ENCODE peak calls at places on chromosomes 13 and 19, in seven cellular contexts. One of them, this sample, is unnamed.

GRCh38 chr13:97280478-97280877 is 58.3 kb downstream of the MBNL2 start:
- DNase-seq in heart left ventricle: no peak
- DNase-seq in A549: no peak
- DNase-seq in ovary: no peak
- DNase-seq in esophagus muscularis mucosa: no peak
- DNase-seq in esophagus squamous epithelium: no peak
- DNase-seq in IMR-90: no peak
- DNase-seq in this sample: no peak

GRCh38 chr19:36222503-36222902 is 7.6 kb downstream of the ZNF146 start:
- DNase-seq in esophagus muscularis mucosa: no peak
- DNase-seq in ovary: no peak
- DNase-seq in esophagus squamous epithelium: no peak
- DNase-seq in A549: no peak
- DNase-seq in IMR-90: no peak
- DNase-seq in heart left ventricle: no peak
- DNase-seq in this sample: no peak

GRCh38 chr13:37138169-37138568 is 32.7 kb upstream of the CSNK1A1L start:
- DNase-seq in ovary: no peak
- DNase-seq in IMR-90: no peak
- DNase-seq in esophagus muscularis mucosa: no peak
- DNase-seq in heart left ventricle: no peak
- DNase-seq in A549: peak; percentile 4
- DNase-seq in esophagus squamous epithelium: no peak
- DNase-seq in this sample: no peak

GRCh38 chr19:55550321-55550650 is 4.9 kb upstream of the SBK3 start:
- DNase-seq in esophagus muscularis mucosa: no peak
- DNase-seq in esophagus squamous epithelium: no peak
- DNase-seq in heart left ventricle: no peak
- DNase-seq in ovary: no peak
- DNase-seq in IMR-90: no peak
- DNase-seq in A549: no peak
- DNase-seq in this sample: no peak

GRCh38 chr19:5801796-5802616 is 2.9 kb upstream of the NRTN start:
- DNase-seq in esophagus squamous epithelium: no peak
- DNase-seq in esophagus muscularis mucosa: no peak
- DNase-seq in heart left ventricle: no peak
- DNase-seq in IMR-90: peak; percentile 12
- DNase-seq in ovary: no peak
- DNase-seq in A549: peak; percentile 45
- DNase-seq in this sample: no peak

GRCh38 chr13:51961493-51962403 is 49.5 kb downstream of the ATP7B start:
- DNase-seq in A549: no peak
- DNase-seq in heart left ventricle: no peak
- DNase-seq in esophagus squamous epithelium: no peak
- DNase-seq in ovary: no peak
- DNase-seq in esophagus muscularis mucosa: no peak
- DNase-seq in IMR-90: no peak
- DNase-seq in this sample: no peak

GRCh38 chr19:5957132-5957531 is 20.8 kb downstream of the RANBP3 start:
- DNase-seq in heart left ventricle: no peak
- DNase-seq in IMR-90: peak; percentile 62
- DNase-seq in ovary: no peak
- DNase-seq in esophagus squamous epithelium: no peak
- DNase-seq in esophagus muscularis mucosa: no peak
- DNase-seq in A549: no peak
- DNase-seq in this sample: peak; percentile 33

GRCh38 chr19:13122275-13122878 is 4.3 kb downstream of the NACC1 start:
- DNase-seq in A549: no peak
- DNase-seq in IMR-90: no peak
- DNase-seq in heart left ventricle: no peak
- DNase-seq in esophagus squamous epithelium: no peak
- DNase-seq in esophagus muscularis mucosa: no peak
- DNase-seq in ovary: no peak
- DNase-seq in this sample: no peak

GRCh38 chr19:51948979-51949378 is 21.7 kb downstream of the ZNF613 start:
- DNase-seq in A549: no peak
- DNase-seq in esophagus squamous epithelium: no peak
- DNase-seq in ovary: peak; percentile 54
- DNase-seq in IMR-90: peak; percentile 23
- DNase-seq in heart left ventricle: peak; percentile 55
- DNase-seq in esophagus muscularis mucosa: no peak
- DNase-seq in this sample: no peak

GRCh38 chr19:43901395-43902390 is 33.4 kb downstream of the ZNF45 start:
- DNase-seq in A549: peak; percentile 83
- DNase-seq in esophagus squamous epithelium: peak; percentile 4
- DNase-seq in esophagus muscularis mucosa: peak; percentile 92
- DNase-seq in ovary: peak; percentile 76
- DNase-seq in IMR-90: peak; percentile 88
- DNase-seq in heart left ventricle: peak; percentile 89
- DNase-seq in this sample: peak; percentile 56

GRCh38 chr13:30107536-30108136 is 199.7 kb downstream of the KATNAL1 start:
- DNase-seq in esophagus muscularis mucosa: no peak
- DNase-seq in A549: peak; percentile 8
- DNase-seq in ovary: no peak
- DNase-seq in esophagus squamous epithelium: no peak
- DNase-seq in IMR-90: peak; percentile 84
- DNase-seq in heart left ventricle: no peak
- DNase-seq in this sample: peak; percentile 19

DNA sequence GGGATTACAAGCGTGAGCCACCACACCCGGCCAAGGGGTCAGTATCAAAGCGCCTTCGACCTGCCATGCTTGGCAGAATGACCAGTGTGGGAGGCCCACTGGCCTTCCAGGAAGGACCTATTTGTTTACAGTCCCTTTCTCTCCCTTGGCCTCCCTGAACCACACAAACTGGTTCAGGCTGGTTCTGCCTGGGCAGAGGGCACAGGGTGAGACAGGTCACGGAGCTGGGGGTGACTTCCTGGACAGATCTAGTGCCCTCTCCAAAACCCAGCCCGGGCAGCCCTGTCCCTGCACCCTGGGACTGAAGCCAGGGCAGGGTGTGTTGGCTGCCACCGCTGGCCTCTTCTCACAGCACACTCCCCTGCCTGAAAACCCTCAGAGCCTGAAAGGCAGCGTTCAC is 11.3 kb downstream of the PLEKHF1 start:
- DNase-seq in ovary: no peak
- DNase-seq in esophagus muscularis mucosa: no peak
- DNase-seq in A549: no peak
- DNase-seq in IMR-90: no peak
- DNase-seq in esophagus squamous epithelium: no peak
- DNase-seq in heart left ventricle: peak; percentile 84
- DNase-seq in this sample: no peak
- TF ChIP-seq POLR2A in ovary: no peak
- TF ChIP-seq POLR2A in esophagus muscularis mucosa: no peak
- TF ChIP-seq POLR2A in A549: no peak
- TF ChIP-seq POLR2A in IMR-90: no peak
- TF ChIP-seq POLR2A in esophagus squamous epithelium: no peak
- TF ChIP-seq POLR2A in heart left ventricle: no peak
- TF ChIP-seq POLR2A in this sample: no peak

GRCh38 chr19:11694533-11695439 is 44.0 kb downstream of the ZNF823 start:
- DNase-seq in IMR-90: peak; percentile 86
- DNase-seq in esophagus squamous epithelium: peak; percentile 46
- DNase-seq in esophagus muscularis mucosa: peak; percentile 99
- DNase-seq in ovary: peak; percentile 92
- DNase-seq in heart left ventricle: peak; percentile 97
- DNase-seq in A549: peak; percentile 7
- DNase-seq in this sample: peak; percentile 83

GRCh38 chr19:11697284-11697855 is 41.4 kb downstream of the ZNF823 start:
- DNase-seq in IMR-90: no peak
- DNase-seq in esophagus squamous epithelium: no peak
- DNase-seq in ovary: no peak
- DNase-seq in A549: no peak
- DNase-seq in heart left ventricle: no peak
- DNase-seq in esophagus muscularis mucosa: no peak
- DNase-seq in this sample: no peak

GRCh38 chr19:11693505-11694499 is 44.9 kb downstream of the ZNF823 start:
- DNase-seq in A549: no peak
- DNase-seq in ovary: no peak
- DNase-seq in heart left ventricle: no peak
- DNase-seq in esophagus squamous epithelium: no peak
- DNase-seq in IMR-90: peak; percentile 75
- DNase-seq in esophagus muscularis mucosa: no peak
- DNase-seq in this sample: peak; percentile 20

GRCh38 chr19:11699931-11700794 is 38.6 kb downstream of the ZNF823 start:
- DNase-seq in esophagus muscularis mucosa: no peak
- DNase-seq in heart left ventricle: no peak
- DNase-seq in A549: peak; percentile 14
- DNase-seq in ovary: no peak
- DNase-seq in esophagus squamous epithelium: no peak
- DNase-seq in IMR-90: peak; percentile 42
- DNase-seq in this sample: no peak

GRCh38 chr19:11698231-11698630 is 40.5 kb downstream of the ZNF823 start:
- DNase-seq in ovary: no peak
- DNase-seq in A549: no peak
- DNase-seq in esophagus squamous epithelium: no peak
- DNase-seq in esophagus muscularis mucosa: no peak
- DNase-seq in IMR-90: no peak
- DNase-seq in heart left ventricle: no peak
- DNase-seq in this sample: no peak
- TF ChIP-seq POLR2A in ovary: no peak
- TF ChIP-seq POLR2A in A549: no peak
- TF ChIP-seq POLR2A in esophagus squamous epithelium: no peak
- TF ChIP-seq POLR2A in esophagus muscularis mucosa: no peak
- TF ChIP-seq POLR2A in IMR-90: no peak
- TF ChIP-seq POLR2A in heart left ventricle: no peak
- TF ChIP-seq POLR2A in this sample: no peak

GRCh38 chr19:3065675-3066357 is 3.5 kb upstream of the TLE5 start:
- DNase-seq in ovary: no peak
- DNase-seq in IMR-90: no peak
- DNase-seq in heart left ventricle: no peak
- DNase-seq in A549: no peak
- DNase-seq in esophagus squamous epithelium: no peak
- DNase-seq in esophagus muscularis mucosa: no peak
- DNase-seq in this sample: no peak
- TF ChIP-seq POLR2A in ovary: no peak
- TF ChIP-seq POLR2A in IMR-90: no peak
- TF ChIP-seq POLR2A in heart left ventricle: no peak
- TF ChIP-seq POLR2A in A549: no peak
- TF ChIP-seq POLR2A in esophagus squamous epithelium: no peak
- TF ChIP-seq POLR2A in esophagus muscularis mucosa: no peak
- TF ChIP-seq POLR2A in this sample: no peak

GRCh38 chr19:18412610-18413239 is 6.5 kb upstream of the SSBP4 start:
- DNase-seq in A549: no peak
- DNase-seq in esophagus muscularis mucosa: no peak
- DNase-seq in esophagus squamous epithelium: no peak
- DNase-seq in heart left ventricle: no peak
- DNase-seq in IMR-90: no peak
- DNase-seq in ovary: no peak
- DNase-seq in this sample: no peak

GRCh38 chr19:18417250-18418033 is 1.8 kb upstream of the SSBP4 start:
- DNase-seq in esophagus muscularis mucosa: no peak
- DNase-seq in heart left ventricle: peak; percentile 90
- DNase-seq in ovary: peak; percentile 81
- DNase-seq in A549: peak; percentile 79
- DNase-seq in esophagus squamous epithelium: no peak
- DNase-seq in IMR-90: peak; percentile 73
- DNase-seq in this sample: peak; percentile 84

GRCh38 chr19:18416778-18417249 is 2.4 kb upstream of the SSBP4 start:
- DNase-seq in heart left ventricle: peak; percentile 93
- DNase-seq in esophagus muscularis mucosa: peak; percentile 96
- DNase-seq in ovary: peak; percentile 89
- DNase-seq in esophagus squamous epithelium: no peak
- DNase-seq in IMR-90: peak; percentile 78
- DNase-seq in A549: peak; percentile 91
- DNase-seq in this sample: no peak

GRCh38 chr19:18415177-18415867 is 3.9 kb upstream of the SSBP4 start:
- DNase-seq in A549: no peak
- DNase-seq in heart left ventricle: peak; percentile 90
- DNase-seq in esophagus squamous epithelium: no peak
- DNase-seq in ovary: peak; percentile 90
- DNase-seq in IMR-90: peak; percentile 66
- DNase-seq in esophagus muscularis mucosa: no peak
- DNase-seq in this sample: no peak

DNA sequence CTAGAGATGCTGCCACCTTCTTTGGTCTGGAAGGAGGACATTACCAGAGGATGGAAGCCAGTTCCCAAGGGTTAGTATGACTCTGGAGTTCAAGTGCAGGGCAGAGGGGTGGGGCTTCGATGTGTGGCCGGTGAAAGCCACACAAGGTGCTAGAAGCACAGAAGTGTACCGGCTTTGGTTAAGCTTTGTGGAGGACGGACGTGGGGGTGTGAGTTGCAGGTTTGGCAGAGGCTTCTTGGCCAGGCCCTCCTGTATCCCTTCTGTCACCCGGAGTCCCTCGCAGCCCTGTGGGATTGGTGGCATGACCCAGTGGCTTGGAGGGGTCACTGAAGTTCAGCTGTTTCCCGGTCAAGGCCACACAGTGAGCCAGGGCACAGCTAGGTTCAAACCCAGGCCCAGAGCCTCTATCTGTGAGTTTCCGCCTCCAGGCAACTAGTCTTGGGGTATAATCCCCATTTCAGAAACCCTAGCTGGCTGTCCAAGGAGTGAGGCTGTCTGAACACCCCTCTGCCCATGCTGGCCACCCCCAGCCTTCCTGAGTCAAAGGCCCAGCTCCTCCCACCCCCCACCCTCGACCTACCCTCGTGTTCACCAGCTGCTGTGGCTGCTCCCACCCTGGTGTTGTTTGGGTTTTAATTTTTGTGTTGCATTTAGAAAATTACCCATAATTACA is 4.6 kb upstream of the SSBP4 start:
- DNase-seq in ovary: peak; percentile 47
- DNase-seq in esophagus muscularis mucosa: no peak
- DNase-seq in A549: peak; percentile 65
- DNase-seq in heart left ventricle: peak; percentile 33
- DNase-seq in IMR-90: no peak
- DNase-seq in esophagus squamous epithelium: no peak
- DNase-seq in this sample: no peak
- TF ChIP-seq POLR2A in ovary: no peak
- TF ChIP-seq POLR2A in esophagus muscularis mucosa: no peak
- TF ChIP-seq POLR2A in A549: no peak
- TF ChIP-seq POLR2A in heart left ventricle: no peak
- TF ChIP-seq POLR2A in IMR-90: no peak
- TF ChIP-seq POLR2A in esophagus squamous epithelium: no peak
- TF ChIP-seq POLR2A in this sample: no peak

GRCh38 chr13:112587359-112587766 is 590 bp downstream of the TUBGCP3 start:
- DNase-seq in A549: peak; percentile 69
- DNase-seq in ovary: peak; percentile 93
- DNase-seq in heart left ventricle: peak; percentile 91
- DNase-seq in IMR-90: peak; percentile 86
- DNase-seq in esophagus muscularis mucosa: peak; percentile 96
- DNase-seq in esophagus squamous epithelium: no peak
- DNase-seq in this sample: peak; percentile 99
- TF ChIP-seq POLR2A in A549: peak; percentile 44
- TF ChIP-seq POLR2A in ovary: peak; percentile 17
- TF ChIP-seq POLR2A in heart left ventricle: no peak
- TF ChIP-seq POLR2A in IMR-90: no peak
- TF ChIP-seq POLR2A in esophagus muscularis mucosa: no peak
- TF ChIP-seq POLR2A in esophagus squamous epithelium: peak; percentile 12
- TF ChIP-seq POLR2A in this sample: peak; percentile 52

DNA sequence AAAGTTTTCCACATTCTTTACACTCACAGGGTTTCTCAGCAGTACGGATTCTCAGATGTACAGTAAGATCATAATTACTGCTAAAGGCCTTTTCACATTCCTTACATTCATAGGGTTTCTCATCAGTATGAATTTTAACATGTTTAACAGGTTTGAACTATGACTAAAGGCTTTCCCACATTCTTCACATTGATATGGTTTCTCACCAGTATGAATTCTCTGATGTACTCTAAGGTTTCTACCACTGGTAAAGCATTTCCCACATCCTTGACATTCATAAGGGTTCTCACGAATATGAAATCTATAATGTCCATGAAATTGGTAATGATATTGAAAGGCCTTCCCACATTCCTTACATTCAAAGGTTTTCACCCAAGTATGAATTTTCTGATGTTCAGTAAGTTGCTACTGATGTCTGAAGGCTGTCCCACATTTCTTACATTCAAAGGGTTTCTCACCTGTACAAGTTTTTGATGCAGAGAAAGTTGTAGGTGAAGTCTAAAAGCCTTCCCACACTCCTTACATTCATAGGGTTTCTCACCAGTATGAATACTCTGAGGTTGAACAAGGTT is 22.0 kb downstream of the ZNF780B start:
- DNase-seq in IMR-90: no peak
- DNase-seq in heart left ventricle: no peak
- DNase-seq in ovary: no peak
- DNase-seq in esophagus squamous epithelium: no peak
- DNase-seq in A549: no peak
- DNase-seq in esophagus muscularis mucosa: no peak
- DNase-seq in this sample: no peak
- TF ChIP-seq POLR2A in IMR-90: no peak
- TF ChIP-seq POLR2A in heart left ventricle: no peak
- TF ChIP-seq POLR2A in ovary: no peak
- TF ChIP-seq POLR2A in esophagus squamous epithelium: no peak
- TF ChIP-seq POLR2A in A549: no peak
- TF ChIP-seq POLR2A in esophagus muscularis mucosa: no peak
- TF ChIP-seq POLR2A in this sample: no peak